ENCODE peak calls at places on chromosomes 1 and 21, in eight cellular contexts. F is astrocyte, A is fibroblast of lung, K is mammary epithelial cell, G is neural progenitor cell, Q is IMR-90, M is HepG2, Z is PC-3. Y is an unnamed sample.

GRCh38 chr1:189275786-189276185 is 1201.9 kb downstream of the BRINP3 start:
- DNase-seq in F (peak), A (peak), K (no peak), G (no peak), Q (peak), M (no peak), Z (no peak), Y (no peak)

GRCh38 chr1:117169871-117170596 is 40.7 kb downstream of the VTCN1 start:
- DNase-seq in F (peak), A (peak), K (no peak), G (no peak), Q (no peak), M (no peak), Z (no peak), Y (no peak)

GRCh38 chr1:168939947-168940223 is 166.6 kb upstream of the ATP1B1 start:
- DNase-seq in F (no peak), A (no peak), K (no peak), G (no peak), Q (no peak), M (no peak), Z (no peak), Y (no peak)

GRCh38 chr1:203104096-203104495 is 18.3 kb upstream of the MYOG start:
- DNase-seq in F (no peak), A (no peak), K (no peak), G (no peak), Q (no peak), M (no peak), Z (no peak), Y (no peak)

GRCh38 chr1:51294566-51295184 is 35.7 kb downstream of the TTC39A start:
- DNase-seq in F (no peak), A (no peak), K (no peak), G (no peak), Q (no peak), M (no peak), Z (no peak), Y (no peak)

GRCh38 chr1:26597629-26598039 is 68.1 kb downstream of the RPS6KA1 start:
- DNase-seq in F (peak), A (peak), K (peak), G (peak), Q (peak), M (peak), Z (peak), Y (peak)

GRCh38 chr1:156813750-156814570 is 2.7 kb downstream of the SH2D2A start:
- DNase-seq in F (peak), A (peak), K (no peak), G (peak), Q (peak), M (peak), Z (peak), Y (peak)

GRCh38 chr1:37092937-37093336 is 58.6 kb upstream of the GRIK3 start:
- DNase-seq in F (no peak), A (no peak), K (no peak), G (no peak), Q (no peak), M (no peak), Z (no peak), Y (no peak)

GRCh38 chr1:24186031-24186710 is 918 bp downstream of the IFNLR1 start:
- DNase-seq in F (no peak), A (no peak), K (no peak), G (no peak), Q (no peak), M (no peak), Z (peak), Y (peak)

GRCh38 chr1:215891266-215891665 is 324.2 kb downstream of the KCTD3 start:
- DNase-seq in F (no peak), A (no peak), K (no peak), G (no peak), Q (peak), M (no peak), Z (no peak), Y (no peak)

GRCh38 chr1:203682401-203683383 is 56.1 kb downstream of the ATP2B4 start:
- DNase-seq in F (no peak), A (no peak), K (no peak), G (no peak), Q (peak), M (peak), Z (no peak), Y (no peak)

GRCh38 chr1:155192346-155193274 is 15.1 kb downstream of the THBS3 start:
- DNase-seq in F (no peak), A (no peak), K (no peak), G (peak), Q (no peak), M (no peak), Z (peak), Y (peak)

GRCh38 chr1:223348439-223348838 is 15.5 kb downstream of the SUSD4 start:
- DNase-seq in F (no peak), A (no peak), K (no peak), G (peak), Q (no peak), M (no peak), Z (no peak), Y (no peak)

GRCh38 chr1:64624446-64624766 is 120.5 kb upstream of the RAVER2 start:
- DNase-seq in F (peak), A (peak), K (peak), G (no peak), Q (peak), M (no peak), Z (peak), Y (no peak)

GRCh38 chr1:97457446-97458089 is 463.3 kb downstream of the DPYD start:
- DNase-seq in F (peak), A (peak), K (no peak), G (no peak), Q (no peak), M (no peak), Z (no peak), Y (no peak)

GRCh38 chr1:27858949-27859576 is 13.3 kb upstream of the THEMIS2 start:
- DNase-seq in F (no peak), A (no peak), K (no peak), G (no peak), Q (no peak), M (no peak), Z (no peak), Y (no peak)

GRCh38 chr1:118304722-118305344 is 119.8 kb upstream of the SPAG17 start:
- DNase-seq in F (peak), A (peak), K (no peak), G (peak), Q (no peak), M (no peak), Z (peak), Y (no peak)

GRCh38 chr1:1470626-1471388 is 758 bp upstream of the ATAD3B start:
- DNase-seq in F (peak), A (no peak), K (peak), G (peak), Q (no peak), M (no peak), Z (peak), Y (peak)

GRCh38 chr1:216425577-216425976 is 2.3 kb upstream of the USH2A start:
- DNase-seq in F (no peak), A (no peak), K (no peak), G (no peak), Q (peak), M (no peak), Z (no peak), Y (peak)

GRCh38 chr1:181219938-181220337 is 131.4 kb downstream of the IER5 start:
- DNase-seq in F (no peak), A (peak), K (peak), G (no peak), Q (peak), M (no peak), Z (no peak), Y (no peak)

GRCh38 chr1:212070720-212071302 is 35.3 kb downstream of the DTL start:
- DNase-seq in F (peak), A (peak), K (peak), G (peak), Q (peak), M (peak), Z (peak), Y (peak)

GRCh38 chr1:184387871-184388670 is 1.2 kb downstream of the C1orf21 start:
- DNase-seq in F (peak), A (peak), K (peak), G (no peak), Q (peak), M (no peak), Z (peak), Y (peak)

GRCh38 chr1:22889213-22889827 is 83.3 kb downstream of the LACTBL1 start:
- DNase-seq in F (peak), A (peak), K (no peak), G (peak), Q (peak), M (peak), Z (peak), Y (peak)

GRCh38 chr1:224563666-224564065 is 52.5 kb upstream of the CNIH3 start:
- DNase-seq in F (no peak), A (no peak), K (no peak), G (no peak), Q (no peak), M (no peak), Z (no peak), Y (no peak)

GRCh38 chr1:117058810-117059209 is 1.3 kb upstream of the TTF2 start:
- DNase-seq in F (no peak), A (no peak), K (no peak), G (no peak), Q (no peak), M (no peak), Z (peak), Y (no peak)

GRCh38 chr1:245225267-245225666 is 70.5 kb downstream of the KIF26B start:
- DNase-seq in F (peak), A (peak), K (no peak), G (peak), Q (peak), M (no peak), Z (no peak), Y (peak)

GRCh38 chr1:180927841-180928240 is 15.1 kb downstream of the KIAA1614 start:
- DNase-seq in F (no peak), A (no peak), K (no peak), G (no peak), Q (peak), M (no peak), Z (no peak), Y (no peak)

GRCh38 chr1:201391651-201392511 is 7.2 kb downstream of the LAD1 start:
- DNase-seq in F (no peak), A (no peak), K (no peak), G (no peak), Q (no peak), M (no peak), Z (no peak), Y (no peak)

GRCh38 chr1:152954436-152954835 is 7.4 kb downstream of the SPRR5 start:
- DNase-seq in F (no peak), A (no peak), K (peak), G (no peak), Q (no peak), M (no peak), Z (peak), Y (no peak)

GRCh38 chr1:150909585-150910185 is 16.5 kb upstream of the SETDB1 start:
- DNase-seq in F (no peak), A (no peak), K (no peak), G (no peak), Q (no peak), M (no peak), Z (no peak), Y (no peak)

GRCh38 chr1:150902346-150902745 is 15.4 kb downstream of the CTXND2 start:
- DNase-seq in F (no peak), A (no peak), K (no peak), G (no peak), Q (no peak), M (no peak), Z (no peak), Y (no peak)

GRCh38 chr1:150906329-150906728 is 19.4 kb downstream of the CTXND2 start:
- DNase-seq in F (no peak), A (no peak), K (no peak), G (no peak), Q (no peak), M (no peak), Z (peak), Y (no peak)

GRCh38 chr1:150902751-150903150 is 15.8 kb downstream of the CTXND2 start:
- DNase-seq in F (no peak), A (no peak), K (no peak), G (no peak), Q (no peak), M (no peak), Z (no peak), Y (no peak)

DNA sequence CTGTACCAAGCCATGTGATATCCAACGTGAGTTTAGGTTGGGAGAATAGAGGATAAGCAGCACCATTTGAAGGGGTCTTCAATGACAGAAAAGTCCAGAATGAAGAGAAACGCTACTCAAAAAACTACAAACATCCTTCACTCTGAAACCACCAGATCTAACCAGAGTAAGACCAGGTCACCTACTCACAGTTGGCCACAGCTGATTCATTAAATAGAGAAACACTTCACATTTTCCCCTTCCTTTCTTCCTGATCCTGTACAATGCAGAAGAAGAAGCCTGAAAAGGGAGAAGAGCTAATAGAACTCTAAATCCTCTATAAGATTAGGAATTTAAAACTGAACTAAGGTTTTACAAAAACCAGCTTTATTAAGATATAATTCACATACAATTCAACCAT is 19.4 kb upstream of the SETDB1 start:
- DNase-seq in F (no peak), A (no peak), K (no peak), G (no peak), Q (no peak), M (no peak), Z (no peak), Y (no peak)
- TF ChIP-seq CTCF in F (no peak), A (no peak), K (no peak), G (no peak), Q (no peak), M (no peak), Z (no peak), Y (no peak)

GRCh38 chr1:161367684-161368398 is at the start of gene CFAP126:
- DNase-seq in F (peak), A (peak), K (peak), G (peak), Q (peak), M (peak), Z (peak), Y (peak)
- H3K4me2 ChIP-seq in F (no peak), A (no peak), K (no peak), G (no peak), Q (no peak), M (peak), Z (no peak), Y (no peak)

DNA sequence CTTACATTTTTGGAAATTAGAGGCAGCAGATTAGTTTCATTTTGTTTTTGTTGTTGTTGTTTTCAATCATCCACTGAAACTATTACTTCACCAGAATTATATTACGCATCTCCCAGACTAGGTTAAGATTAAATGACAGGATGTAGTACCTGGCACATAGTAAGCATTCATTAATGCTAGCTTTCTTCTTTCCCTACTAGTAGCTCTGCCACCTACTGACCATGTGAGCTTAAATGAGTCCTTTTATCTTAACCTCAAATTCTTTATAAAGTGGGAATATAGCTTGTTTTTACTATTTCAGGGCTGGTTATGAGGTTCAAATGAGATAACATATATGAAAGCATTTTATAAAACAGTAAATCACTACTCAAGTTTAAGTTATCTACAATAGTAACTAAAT is 10.2 kb upstream of the ASPM start:
- DNase-seq in F (no peak), A (no peak), K (no peak), G (no peak), Q (no peak), M (no peak), Z (no peak), Y (no peak)
- TF ChIP-seq CTCF in F (no peak), A (peak), K (peak), G (peak), Q (no peak), M (peak), Z (peak), Y (peak)

DNA sequence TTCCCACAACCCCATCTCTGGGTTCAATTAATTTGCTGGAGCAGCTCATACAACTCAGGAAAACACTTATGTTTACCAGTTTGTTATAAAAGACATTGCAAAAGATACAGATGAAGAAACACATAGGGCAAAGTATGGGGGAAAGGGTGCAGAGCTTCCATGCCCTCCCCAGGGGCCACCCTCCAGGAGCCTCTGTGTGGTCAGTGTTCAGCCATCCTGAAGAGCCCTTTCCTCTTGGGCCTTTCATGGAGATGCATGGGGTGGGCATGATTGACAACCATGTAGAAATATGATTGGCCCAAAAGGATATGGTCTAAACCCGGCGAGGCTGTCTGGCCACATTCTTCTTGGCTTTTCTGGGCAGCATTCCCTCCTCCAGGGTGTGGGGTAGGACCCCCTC is 56.8 kb upstream of the PDE9A start:
- DNase-seq in F (no peak), A (no peak), K (no peak), G (no peak), Q (no peak), M (no peak), Z (no peak), Y (no peak)
- H3K4me2 ChIP-seq in F (no peak), A (no peak), K (no peak), G (no peak), Q (no peak), M (no peak), Z (no peak), Y (no peak)

DNA sequence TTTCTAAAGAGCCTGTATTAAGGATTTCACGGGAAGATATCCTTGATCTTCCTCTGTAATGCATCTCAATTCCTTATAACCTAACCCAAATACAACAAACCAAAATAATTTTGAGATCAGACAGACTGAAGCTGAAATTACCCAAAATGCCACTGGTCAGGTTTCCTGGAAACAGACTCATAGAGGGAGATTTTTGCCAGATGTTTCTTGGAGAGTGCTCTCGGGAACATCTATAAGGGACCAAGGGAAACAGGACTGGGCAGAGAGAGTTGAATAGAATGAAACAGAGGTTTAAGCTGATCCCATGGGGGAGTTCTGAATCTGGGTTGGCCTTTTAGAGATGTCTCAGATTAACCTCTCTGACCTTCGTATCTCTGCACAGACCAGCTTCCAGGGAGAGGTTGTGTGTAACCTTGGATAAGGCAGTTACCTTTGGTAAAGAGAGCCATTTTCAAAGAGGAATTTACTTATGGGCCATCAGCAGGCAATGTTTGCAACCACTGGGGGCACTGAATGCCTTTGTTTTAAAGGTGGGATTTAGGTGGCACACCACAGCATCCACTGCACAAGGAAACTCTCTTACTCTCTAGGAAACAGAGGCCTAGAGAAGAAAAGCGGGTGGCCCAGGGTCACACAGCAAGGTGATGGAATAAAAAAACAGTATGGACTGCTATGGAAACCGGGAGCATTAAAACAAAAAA is 130.8 kb upstream of the SGIP1 start:
- DNase-seq in F (no peak), A (no peak), K (no peak), G (no peak), Q (no peak), M (no peak), Z (no peak), Y (no peak)
- TF ChIP-seq CTCF in F (no peak), A (no peak), K (no peak), G (peak), Q (no peak), M (no peak), Z (no peak), Y (no peak)

GRCh38 chr1:228363686-228364067 is 43.0 kb downstream of the TRIM11 start:
- DNase-seq in F (no peak), A (no peak), K (no peak), G (no peak), Q (no peak), M (no peak), Z (no peak), Y (no peak)

GRCh38 chr1:228360533-228361313 is 45.9 kb downstream of the TRIM11 start:
- DNase-seq in F (no peak), A (no peak), K (no peak), G (no peak), Q (no peak), M (peak), Z (no peak), Y (no peak)

GRCh38 chr1:228362884-228363450 is 43.7 kb downstream of the TRIM11 start:
- DNase-seq in F (no peak), A (no peak), K (no peak), G (no peak), Q (no peak), M (no peak), Z (no peak), Y (no peak)

GRCh38 chr1:228361314-228362140 is 45.1 kb downstream of the TRIM11 start:
- DNase-seq in F (no peak), A (no peak), K (no peak), G (no peak), Q (no peak), M (no peak), Z (no peak), Y (no peak)

GRCh38 chr1:228362141-228362883 is 44.3 kb downstream of the TRIM11 start:
- DNase-seq in F (no peak), A (no peak), K (no peak), G (no peak), Q (no peak), M (no peak), Z (no peak), Y (no peak)
- H3K4me2 ChIP-seq in F (no peak), A (no peak), K (no peak), G (no peak), Q (no peak), M (no peak), Z (no peak), Y (no peak)